ENCODE peak calls at places on chromosomes 4 and X, in four cellular contexts. W, O, U and A are unnamed samples.
A peak's percentile ranks its signal among the peaks of the same experiment; 100 is the strongest.

GRCh38 chrX:71859637-71860036 is 51.0 kb upstream of the NHSL2 start:
- DNase-seq in W (no peak), O (peak; percentile 12), U (peak; percentile 15), A (no peak)

GRCh38 chr4:183300070-183300469 is 20.0 kb downstream of the CLDN22 start:
- DNase-seq in W (no peak), O (no peak), U (no peak), A (no peak)

GRCh38 chr4:114264877-114265291 is 285.4 kb upstream of the ARSJ start:
- DNase-seq in W (no peak), O (peak; percentile 1), U (no peak), A (no peak)

GRCh38 chrX:36963069-36963808 is 44.9 kb upstream of the FAM47C start:
- DNase-seq in W (no peak), O (no peak), U (no peak), A (no peak)

GRCh38 chr4:186650401-186651180 is 73.1 kb downstream of the FAT1 start:
- DNase-seq in W (no peak), O (no peak), U (no peak), A (no peak)

GRCh38 chrX:10634681-10635161 is 14.3 kb upstream of the MID1 start:
- DNase-seq in W (peak; percentile 71), O (no peak), U (no peak), A (no peak)

GRCh38 chrX:11346283-11346682 is 53.1 kb downstream of the AMELX start:
- DNase-seq in W (no peak), O (no peak), U (no peak), A (no peak)

GRCh38 chr4:145352438-145353145 is 129.1 kb upstream of the SMAD1 start:
- DNase-seq in W (no peak), O (no peak), U (no peak), A (no peak)

GRCh38 chrX:106742831-106743230 is 16.3 kb downstream of the RNF128 start:
- DNase-seq in W (no peak), O (no peak), U (no peak), A (no peak)

GRCh38 chr4:89657931-89658700 is 178.8 kb downstream of the SNCA start:
- DNase-seq in W (no peak), O (peak; percentile 28), U (no peak), A (no peak)

GRCh38 chr4:76198411-76199237 is 15.0 kb downstream of the SCARB2 start:
- DNase-seq in W (no peak), O (no peak), U (peak; percentile 27), A (no peak)

GRCh38 chr4:125323547-125324100 is 8.9 kb downstream of the FAT4 start:
- DNase-seq in W (no peak), O (no peak), U (no peak), A (no peak)

GRCh38 chr4:148376151-148376550 is 66.1 kb downstream of the NR3C2 start:
- DNase-seq in W (no peak), O (peak; percentile 94), U (no peak), A (no peak)

GRCh38 chr4:102263024-102263787 is 82.1 kb downstream of the SLC39A8 start:
- DNase-seq in W (peak; percentile 31), O (peak; percentile 41), U (no peak), A (no peak)

GRCh38 chr4:150136481-150136880 is 58.2 kb downstream of the DCLK2 start:
- DNase-seq in W (no peak), O (no peak), U (no peak), A (no peak)

GRCh38 chr4:128604204-128604603 is 205.3 kb upstream of the JADE1 start:
- DNase-seq in W (no peak), O (no peak), U (no peak), A (no peak)

GRCh38 chr4:128600996-128601857 is 208.3 kb upstream of the JADE1 start:
- DNase-seq in W (peak; percentile 48), O (peak; percentile 93), U (peak; percentile 53), A (peak; percentile 22)

GRCh38 chr4:128604840-128605239 is 204.7 kb upstream of the JADE1 start:
- DNase-seq in W (no peak), O (no peak), U (no peak), A (no peak)

GRCh38 chr4:128600410-128600809 is 209.1 kb upstream of the JADE1 start:
- DNase-seq in W (no peak), O (peak; percentile 33), U (no peak), A (no peak)

GRCh38 chr4:128601992-128602695 is 207.4 kb upstream of the JADE1 start:
- DNase-seq in W (no peak), O (no peak), U (peak; percentile 27), A (no peak)
- TF ChIP-seq HMGXB4 in W (no peak), O (no peak), U (no peak), A (no peak)

DNA sequence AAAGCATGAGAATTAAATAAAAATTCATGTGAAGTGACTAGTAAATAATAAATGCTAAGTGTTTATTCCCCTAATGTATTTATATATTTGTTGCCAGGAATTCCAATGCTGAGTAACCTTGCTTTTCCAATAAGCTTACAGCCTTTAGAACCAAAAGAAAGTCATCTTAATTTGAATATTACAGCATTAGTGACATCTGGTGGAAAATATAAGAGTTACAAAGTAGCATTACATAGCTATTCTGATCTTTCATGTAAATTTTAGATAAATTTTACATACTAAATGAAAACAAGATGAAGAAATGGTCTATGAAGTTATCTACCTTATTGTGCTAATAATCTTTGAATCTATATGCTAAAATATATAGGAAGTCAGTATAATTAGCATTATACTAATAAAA is 10.4 kb downstream of the MAD2L1 start:
- DNase-seq in W (no peak), O (no peak), U (no peak), A (no peak)
- TF ChIP-seq HMGXB4 in W (no peak), O (no peak), U (no peak), A (no peak)

GRCh38 chrX:115367455-115367854 is 77.9 kb downstream of the LUZP4 start:
- DNase-seq in W (no peak), O (no peak), U (no peak), A (no peak)
- TF ChIP-seq HMGXB4 in W (no peak), O (no peak), U (no peak), A (no peak)

DNA sequence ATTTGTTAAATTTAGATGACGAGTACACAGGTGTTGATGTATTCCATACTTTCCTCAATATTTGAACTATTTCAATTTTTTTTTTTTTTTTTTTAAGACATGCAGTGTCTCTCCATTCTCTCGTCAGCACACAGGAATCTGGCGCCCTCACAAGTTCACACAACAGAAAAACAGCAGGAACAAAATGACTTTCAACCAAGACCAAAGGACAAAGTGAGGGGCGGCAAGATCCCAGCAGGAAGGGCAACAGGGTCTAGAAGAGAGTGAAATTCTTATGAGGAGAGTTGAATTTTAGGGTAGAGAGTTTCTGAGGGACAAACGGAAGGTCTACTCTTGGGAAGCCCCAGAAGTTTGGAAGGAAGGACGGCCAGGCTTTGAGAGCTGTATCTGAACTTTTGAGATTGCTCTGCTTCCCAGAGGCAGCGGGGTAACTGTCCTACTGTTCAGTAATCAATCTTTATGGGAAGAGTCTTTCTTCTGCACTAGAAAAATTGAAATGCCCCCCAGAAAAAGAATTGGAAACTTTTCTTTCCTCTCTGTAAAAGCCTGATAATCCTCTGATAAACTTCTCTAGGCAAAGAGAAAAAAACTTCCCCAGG is 760.2 kb downstream of the RAB28 start:
- DNase-seq in W (no peak), O (no peak), U (no peak), A (peak; percentile 16)
- TF ChIP-seq HMGXB4 in W (no peak), O (no peak), U (no peak), A (no peak)

DNA sequence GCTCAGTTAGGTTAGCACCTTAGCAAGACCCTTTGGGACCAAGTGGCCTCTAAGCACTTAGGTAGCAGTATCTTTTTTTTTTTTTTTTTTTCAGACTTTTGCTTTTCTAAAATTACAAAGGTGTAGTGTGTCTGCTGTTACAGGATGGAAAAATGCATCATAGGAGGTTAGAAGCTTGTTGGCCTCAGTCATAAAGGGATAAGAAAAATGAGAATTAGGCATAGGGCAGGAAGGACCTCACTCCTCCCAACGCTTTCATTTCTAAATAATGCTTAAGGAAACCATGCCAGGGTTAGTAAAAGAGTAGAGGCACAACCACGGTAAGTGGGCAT is 148.4 kb upstream of the PLAC1 start:
- DNase-seq in W (no peak), O (no peak), U (no peak), A (no peak)
- TF ChIP-seq HMGXB4 in W (no peak), O (no peak), U (no peak), A (no peak)

GRCh38 chrX:69182818-69183375 is 17.6 kb upstream of the PJA1 start:
- DNase-seq in W (no peak), O (no peak), U (no peak), A (no peak)

GRCh38 chrX:69178592-69178991 is 13.3 kb upstream of the PJA1 start:
- DNase-seq in W (no peak), O (no peak), U (no peak), A (no peak)

GRCh38 chrX:69173906-69174305 is 8.7 kb upstream of the PJA1 start:
- DNase-seq in W (no peak), O (no peak), U (no peak), A (peak; percentile 34)

GRCh38 chrX:69177511-69178162 is 12.4 kb upstream of the PJA1 start:
- DNase-seq in W (no peak), O (no peak), U (no peak), A (no peak)

GRCh38 chrX:69179380-69179911 is 14.2 kb upstream of the PJA1 start:
- DNase-seq in W (no peak), O (no peak), U (no peak), A (peak; percentile 33)
- TF ChIP-seq HMGXB4 in W (no peak), O (no peak), U (no peak), A (no peak)

GRCh38 chr4:128287871-128288688 is 467 bp upstream of the PGRMC2 start:
- DNase-seq in W (peak; percentile 83), O (peak; percentile 96), U (peak; percentile 97), A (peak; percentile 100)

GRCh38 chr4:128289523-128290158 is 2.0 kb upstream of the PGRMC2 start:
- DNase-seq in W (no peak), O (no peak), U (no peak), A (no peak)

GRCh38 chr4:128287159-128287870 is at the start of gene PGRMC2:
- DNase-seq in W (peak; percentile 8), O (no peak), U (peak; percentile 29), A (peak; percentile 57)

GRCh38 chr4:128290526-128290925 is 2.9 kb upstream of the PGRMC2 start:
- DNase-seq in W (no peak), O (no peak), U (no peak), A (no peak)

GRCh38 chr4:128288689-128289106 is 1.1 kb upstream of the PGRMC2 start:
- DNase-seq in W (no peak), O (no peak), U (no peak), A (no peak)
- TF ChIP-seq HMGXB4 in W (no peak), O (no peak), U (no peak), A (no peak)

GRCh38 chrX:63513825-63514574 is 162.9 kb upstream of the SPIN4 start:
- DNase-seq in W (no peak), O (no peak), U (no peak), A (no peak)
- TF ChIP-seq HMGXB4 in W (no peak), O (no peak), U (no peak), A (no peak)

DNA sequence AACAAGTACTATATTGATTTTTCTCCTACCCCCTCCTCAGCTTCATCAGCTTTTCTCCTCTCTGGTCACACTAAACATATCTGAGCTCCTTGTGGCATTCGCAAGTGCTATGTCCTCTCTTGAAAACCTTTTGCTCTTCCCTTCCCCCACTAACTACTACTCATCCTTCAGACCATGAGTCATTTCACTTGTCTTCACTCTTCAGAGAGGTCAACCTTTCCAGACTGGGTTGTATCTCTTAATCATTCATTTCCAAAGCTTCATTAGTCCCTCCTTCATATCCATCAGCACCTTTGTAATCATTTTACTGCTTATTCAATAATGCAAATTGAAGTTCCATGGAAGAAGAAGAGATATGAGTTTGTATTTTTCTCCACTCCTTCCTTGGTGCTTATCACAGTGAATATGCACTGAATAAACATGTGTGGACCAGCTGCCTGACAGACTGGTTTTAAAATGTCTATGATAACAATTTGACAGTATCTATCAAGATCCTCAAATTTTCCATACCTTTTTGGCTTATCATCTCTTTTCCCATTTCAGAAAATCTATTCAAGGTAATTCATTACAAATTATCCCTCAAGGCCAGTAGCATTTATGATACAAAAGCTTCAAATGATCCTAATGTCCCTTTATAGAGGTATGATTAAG is 28.4 kb downstream of the DDX60L start:
- DNase-seq in W (no peak), O (no peak), U (no peak), A (no peak)
- TF ChIP-seq HMGXB4 in W (no peak), O (no peak), U (no peak), A (no peak)